ENCODE peak calls at places on chromosome 16, in four cellular contexts. Q is K562, H is H1, Z is A549. S is an unnamed sample.

GRCh38 chr16:46748775-46749705 is 896 bp upstream of the MYLK3 start:
- DNase-seq in H (no peak), Q (peak), Z (no peak), S (no peak)

GRCh38 chr16:3266873-3267537 is 10.6 kb upstream of the MEFV start:
- DNase-seq in Q (no peak), Z (peak), H (no peak), S (peak)

GRCh38 chr16:81517630-81518438 is 73.2 kb downstream of the CMIP start:
- DNase-seq in H (no peak), Z (no peak), Q (no peak), S (no peak)

GRCh38 chr16:48895142-48895541 is 285.2 kb upstream of the N4BP1 start:
- DNase-seq in Q (no peak), H (no peak), Z (no peak), S (no peak)

GRCh38 chr16:3690991-3691720 is 26.2 kb downstream of the TRAP1 start:
- DNase-seq in Z (peak), H (no peak), Q (no peak), S (no peak)

GRCh38 chr16:7227193-7227825 is 105.3 kb upstream of the RBFOX1 start:
- DNase-seq in Q (no peak), H (peak), Z (no peak), S (no peak)

GRCh38 chr16:54361246-54361645 is 74.7 kb upstream of the IRX3 start:
- DNase-seq in Z (no peak), H (no peak), Q (no peak), S (no peak)

GRCh38 chr16:3188925-3189825 is 1.2 kb downstream of the OR1F1 start:
- DNase-seq in H (no peak), Z (peak), Q (peak), S (peak)

GRCh38 chr16:29922326-29922725 is 3.7 kb downstream of the KCTD13 start:
- DNase-seq in Q (no peak), H (no peak), Z (no peak), S (no peak)

GRCh38 chr16:19595043-19595767 is 39.7 kb downstream of the VPS35L start:
- DNase-seq in Z (peak), H (no peak), Q (no peak), S (no peak)

GRCh38 chr16:22190169-22191088 is 15.6 kb upstream of the EEF2K start:
- DNase-seq in Z (peak), Q (peak), H (peak), S (peak)

GRCh38 chr16:23244122-23244521 is 58.0 kb upstream of the SCNN1B start:
- DNase-seq in H (no peak), Z (no peak), Q (no peak), S (no peak)

GRCh38 chr16:64445245-64445644 is 676.6 kb downstream of the CDH11 start:
- DNase-seq in Z (no peak), Q (no peak), H (no peak), S (no peak)

GRCh38 chr16:25194285-25194878 is 22.4 kb upstream of the AQP8 start:
- DNase-seq in H (no peak), Z (no peak), Q (no peak), S (no peak)

GRCh38 chr16:4260360-4260759 is 12.5 kb downstream of the TFAP4 start:
- DNase-seq in H (no peak), Q (no peak), Z (no peak), S (no peak)

GRCh38 chr16:49019081-49019633 is 262.5 kb downstream of the CBLN1 start:
- DNase-seq in Q (no peak), Z (no peak), H (no peak), S (no peak)

GRCh38 chr16:66605177-66605999 is 884 bp downstream of the CMTM3 start:
- DNase-seq in Z (peak), H (no peak), Q (peak), S (peak)

GRCh38 chr16:19709381-19710136 is 8.5 kb downstream of the KNOP1 start:
- DNase-seq in Q (no peak), H (no peak), Z (no peak), S (no peak)

GRCh38 chr16:65725156-65725845 is 603.4 kb upstream of the CDH11 start:
- DNase-seq in Z (no peak), Q (no peak), H (no peak), S (no peak)

GRCh38 chr16:50301626-50302471 is 35.5 kb downstream of the ADCY7 start:
- DNase-seq in H (no peak), Q (no peak), Z (peak), S (no peak)

GRCh38 chr16:74709477-74709877 is 8.8 kb upstream of the MLKL start:
- DNase-seq in Q (peak), H (peak), Z (peak), S (peak)

GRCh38 chr16:11094838-11095565 is 150.6 kb downstream of the CLEC16A start:
- DNase-seq in H (no peak), Q (no peak), Z (no peak), S (no peak)

GRCh38 chr16:21338537-21339268 is 60.6 kb upstream of the CRYM start:
- DNase-seq in Q (no peak), H (no peak), Z (no peak), S (peak)

GRCh38 chr16:69754143-69754468 is 620 bp downstream of the NOB1 start:
- DNase-seq in H (no peak), Q (no peak), Z (no peak), S (no peak)

GRCh38 chr16:66150691-66151090 is 215.8 kb upstream of the CDH5 start:
- DNase-seq in Q (no peak), H (no peak), Z (no peak), S (no peak)

GRCh38 chr16:13335894-13336293 is 434.5 kb downstream of the SHISA9 start:
- DNase-seq in H (no peak), Q (no peak), Z (no peak), S (no peak)

GRCh38 chr16:69123894-69124293 is 8.5 kb downstream of the CHTF8 start:
- DNase-seq in H (no peak), Z (peak), Q (peak), S (peak)

DNA sequence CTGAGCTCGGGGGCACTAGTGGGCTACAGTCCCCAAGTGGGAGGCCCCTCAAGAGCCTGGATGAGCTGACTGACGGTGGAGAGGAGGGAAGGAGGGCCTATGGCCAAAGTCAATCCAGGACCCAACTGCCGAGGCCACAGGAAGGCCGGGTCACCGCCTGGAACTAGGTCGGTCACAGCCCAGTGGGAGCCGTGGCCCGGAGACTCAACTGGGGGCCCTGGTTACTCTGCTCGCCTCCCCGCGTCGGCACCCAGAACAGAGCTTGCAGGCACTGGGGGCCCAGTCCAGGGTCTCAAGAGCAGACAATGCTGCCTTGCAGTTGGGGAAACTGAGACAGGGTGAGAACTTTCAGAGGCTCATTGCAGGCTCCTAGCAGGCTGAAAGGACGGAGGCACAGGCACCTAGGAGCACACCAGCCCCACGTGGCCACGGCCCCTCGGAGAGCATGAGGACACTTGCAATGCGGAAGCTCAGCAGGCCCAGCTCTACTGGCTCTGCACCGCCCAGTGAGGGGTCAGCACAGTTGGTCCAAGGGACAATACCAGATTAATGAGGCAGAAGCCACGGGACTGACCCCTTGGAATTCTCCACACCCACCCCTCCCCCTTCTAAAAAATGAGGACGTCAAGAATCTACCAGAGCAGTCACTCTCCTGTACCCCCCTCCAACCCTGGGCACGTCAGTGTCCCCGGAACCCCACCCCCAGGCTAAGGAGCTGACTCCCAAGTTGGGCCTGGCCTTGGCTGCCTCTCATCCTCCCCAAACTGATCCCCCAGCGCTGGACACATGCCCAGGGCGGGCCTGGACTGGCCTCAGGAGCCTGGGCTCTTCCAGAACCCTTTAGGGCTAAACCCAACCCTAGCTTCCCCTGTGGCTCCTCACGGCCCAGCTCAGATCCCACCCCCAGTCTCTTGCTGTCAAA is 2.2 kb downstream of the HS3ST6 start:
- DNase-seq in Z (no peak), H (no peak), Q (no peak), S (no peak)
- TF ChIP-seq PHF8 in Z (no peak), H (no peak), Q (no peak), S (no peak)

DNA sequence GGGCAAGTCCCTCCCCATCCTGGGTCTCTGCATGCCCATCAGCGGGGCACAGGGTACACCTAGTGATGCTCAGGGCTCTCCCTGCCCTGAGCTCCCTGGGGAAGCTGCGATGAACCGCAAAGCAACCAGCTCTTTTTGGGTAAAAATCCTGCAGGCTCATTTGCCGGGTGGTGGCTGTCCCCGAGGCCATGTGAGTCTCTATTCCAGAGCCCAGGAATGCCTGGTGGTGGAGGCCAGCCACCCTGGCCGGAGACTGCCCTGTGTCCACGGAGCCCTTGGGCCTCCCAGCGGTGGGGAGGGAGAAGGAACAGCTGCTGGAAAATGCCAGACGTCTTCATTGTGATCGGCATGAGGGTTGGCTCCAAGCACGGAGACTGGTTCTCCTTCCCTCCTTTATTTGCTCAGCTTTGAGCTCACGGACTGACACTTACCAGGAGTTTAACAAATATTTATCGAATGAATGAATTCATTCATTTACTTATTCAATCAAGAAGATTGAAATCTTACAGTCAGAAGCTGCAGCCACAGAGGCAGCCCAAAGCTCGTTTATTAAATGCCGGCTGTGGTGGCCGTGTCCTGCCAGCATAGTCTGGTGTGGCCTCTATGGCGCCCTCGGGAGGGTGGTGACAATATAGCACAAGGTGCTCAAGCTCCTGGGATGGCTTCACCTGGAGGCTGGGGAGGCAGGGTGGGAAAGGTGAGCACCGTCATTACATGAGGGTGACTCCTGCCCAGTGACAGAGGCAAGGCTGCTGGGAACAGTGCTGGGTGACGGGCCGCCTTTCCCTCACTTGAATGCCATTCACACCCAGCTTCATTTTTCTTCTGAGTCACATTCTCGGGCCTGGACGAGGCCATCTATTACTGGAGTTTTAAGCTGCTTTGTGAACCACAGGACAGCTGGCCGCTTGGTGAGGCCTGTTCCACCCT is 31.1 kb upstream of the JPH3 start:
- DNase-seq in Z (peak), H (no peak), Q (peak), S (peak)
- TF ChIP-seq PHF8 in Z (no peak), H (no peak), Q (no peak), S (no peak)

GRCh38 chr16:86016201-86016965 is 117.4 kb downstream of the IRF8 start:
- DNase-seq in H (peak), Z (peak), Q (peak), S (peak)

GRCh38 chr16:86020971-86021370 is 122.0 kb downstream of the IRF8 start:
- DNase-seq in H (no peak), Q (no peak), Z (no peak), S (no peak)

GRCh38 chr16:86015606-86016005 is 116.6 kb downstream of the IRF8 start:
- DNase-seq in H (no peak), Z (no peak), Q (no peak), S (no peak)

GRCh38 chr16:86019446-86020047 is 120.6 kb downstream of the IRF8 start:
- DNase-seq in Z (peak), Q (peak), H (peak), S (no peak)

DNA sequence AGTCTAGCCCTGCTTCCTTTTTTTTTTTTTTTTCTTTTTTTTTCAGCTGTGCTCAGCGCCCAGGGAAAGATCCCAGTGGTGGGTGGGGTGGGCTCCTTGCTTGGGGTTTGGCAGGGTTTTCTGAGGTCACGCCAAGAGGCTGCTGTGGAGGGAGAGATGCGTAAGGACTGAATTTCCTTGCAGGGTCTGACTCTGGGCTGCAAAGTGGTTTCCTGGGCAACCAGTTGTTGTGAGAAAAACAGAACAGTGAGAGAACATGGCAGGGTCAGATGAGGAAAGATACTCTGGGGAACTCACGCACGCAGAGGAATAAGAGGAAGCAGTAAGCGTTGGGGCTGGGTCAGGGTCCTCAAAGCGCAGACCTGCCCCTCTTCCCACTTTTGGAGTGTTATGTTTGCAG is 119.5 kb downstream of the IRF8 start:
- DNase-seq in H (no peak), Z (no peak), Q (no peak), S (no peak)
- TF ChIP-seq PHF8 in H (no peak), Z (no peak), Q (no peak), S (no peak)

GRCh38 chr16:88690341-88691128 is 4.2 kb upstream of the SNAI3 start:
- DNase-seq in H (no peak), Q (no peak), Z (no peak), S (no peak)

GRCh38 chr16:88691129-88691813 is 5.0 kb upstream of the SNAI3 start:
- DNase-seq in Q (no peak), Z (no peak), H (no peak), S (no peak)

GRCh38 chr16:88692861-88693260 is 6.6 kb upstream of the SNAI3 start:
- DNase-seq in H (no peak), Z (no peak), Q (no peak), S (no peak)

GRCh38 chr16:88693420-88694177 is 7.3 kb upstream of the SNAI3 start:
- DNase-seq in Q (no peak), H (no peak), Z (no peak), S (no peak)

DNA sequence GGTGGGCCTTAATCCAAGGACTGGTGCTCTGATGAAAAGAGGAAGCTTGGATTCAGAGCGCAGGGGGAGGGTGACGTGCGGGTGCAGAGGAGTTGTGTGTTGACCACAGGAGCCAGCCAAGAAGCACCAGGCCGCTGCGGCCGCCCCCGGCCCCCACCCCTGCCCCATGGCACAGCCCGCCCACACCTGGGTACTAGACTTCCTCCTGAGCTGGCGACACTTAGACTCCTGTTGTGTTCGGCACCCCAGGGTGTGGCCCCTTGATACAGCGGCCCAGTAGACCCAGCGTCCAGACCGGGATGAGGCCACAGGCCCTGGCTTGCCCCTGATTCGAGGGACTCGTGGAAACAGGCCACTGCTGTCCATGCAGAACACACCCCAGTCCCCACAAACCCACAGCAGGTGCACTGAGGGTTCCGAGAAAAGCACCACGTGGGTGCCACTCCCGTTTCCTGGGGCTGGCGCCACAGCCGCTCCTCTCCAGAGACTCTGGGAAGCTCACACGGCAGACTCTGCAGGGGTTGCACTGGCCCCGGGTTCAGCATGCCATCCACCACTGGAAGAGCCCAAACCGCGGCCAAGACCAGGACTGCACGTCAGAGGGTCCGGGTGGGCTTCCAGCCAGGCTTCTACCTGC is 5.7 kb upstream of the SNAI3 start:
- DNase-seq in Q (no peak), H (no peak), Z (no peak), S (no peak)
- TF ChIP-seq PHF8 in Q (no peak), H (no peak), Z (no peak), S (no peak)

GRCh38 chr16:58026705-58027340 is 1.3 kb downstream of the MMP15 start:
- DNase-seq in Z (no peak), Q (peak), H (no peak), S (no peak)

GRCh38 chr16:58024347-58024672 is 1.2 kb upstream of the MMP15 start:
- DNase-seq in H (no peak), Z (no peak), Q (no peak), S (no peak)

GRCh38 chr16:58025351-58026138 is at the start of gene MMP15:
- DNase-seq in H (peak), Z (peak), Q (peak), S (peak)

GRCh38 chr16:58026139-58026704 is 668 bp downstream of the MMP15 start:
- DNase-seq in Z (peak), H (no peak), Q (peak), S (no peak)

DNA sequence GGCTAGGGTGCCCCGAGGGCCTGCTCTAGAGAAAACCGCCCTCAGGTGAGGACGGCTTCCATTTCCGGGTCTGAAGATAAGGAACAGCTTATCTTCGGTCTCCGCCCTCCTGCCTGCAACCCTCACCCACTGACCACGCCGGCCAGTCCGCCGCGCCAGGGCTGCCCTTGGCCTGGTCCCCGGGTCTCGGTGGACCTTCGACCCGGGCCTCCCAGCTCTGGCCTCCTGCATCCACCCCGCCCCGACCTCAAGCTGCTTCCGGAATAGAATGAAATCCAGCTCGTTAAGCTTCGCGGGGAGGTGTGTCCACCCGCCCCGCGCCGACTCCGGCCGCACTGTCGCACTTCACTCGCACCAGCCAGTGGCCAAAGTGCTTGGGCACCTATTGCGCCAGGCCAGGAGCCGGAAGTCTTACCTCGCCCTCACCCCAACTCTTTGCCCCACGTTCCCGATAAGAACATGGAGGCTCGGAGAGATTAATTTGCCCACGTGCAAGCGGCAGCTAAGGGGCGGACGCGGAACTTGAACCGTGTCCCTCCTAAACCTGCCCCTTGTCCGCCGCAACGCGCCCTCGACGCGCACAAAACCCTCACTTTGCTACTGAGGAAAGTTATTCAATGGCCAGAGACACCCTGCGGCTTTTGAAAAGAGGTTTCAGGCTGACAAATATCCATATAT is 742 bp upstream of the MMP15 start:
- DNase-seq in Z (peak), H (no peak), Q (peak), S (peak)
- TF ChIP-seq PHF8 in Z (no peak), H (peak), Q (peak), S (peak)

GRCh38 chr16:71647391-71647790 is 21.4 kb downstream of the MARVELD3 start:
- DNase-seq in Z (no peak), H (no peak), Q (no peak), S (no peak)

GRCh38 chr16:71648921-71649320 is 22.9 kb downstream of the MARVELD3 start:
- DNase-seq in Z (peak), Q (no peak), H (no peak), S (peak)

GRCh38 chr16:71648162-71648561 is 22.2 kb downstream of the MARVELD3 start:
- DNase-seq in Q (no peak), H (no peak), Z (no peak), S (no peak)

DNA sequence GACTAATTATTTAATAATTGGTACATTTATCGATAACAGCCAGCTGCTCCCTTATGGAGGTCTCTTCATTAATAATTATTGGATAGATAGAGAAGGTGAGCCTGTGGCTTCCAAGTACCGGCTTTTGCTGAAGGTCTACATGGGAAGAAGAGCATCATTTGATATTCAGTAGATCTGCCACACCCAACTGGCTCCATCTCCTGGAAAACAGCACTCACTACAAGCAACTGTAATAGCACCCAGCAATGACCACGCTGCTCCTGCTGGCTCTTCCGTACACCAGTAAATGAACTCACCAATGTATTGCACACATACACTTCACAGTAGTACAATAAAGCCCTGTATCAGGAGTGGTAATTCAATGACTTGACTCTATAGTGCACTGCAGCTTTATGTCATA is 19.5 kb downstream of the MARVELD3 start:
- DNase-seq in Z (peak), H (no peak), Q (peak), S (peak)
- TF ChIP-seq PHF8 in Z (no peak), H (no peak), Q (no peak), S (no peak)